ENCODE peak calls at places on chromosomes 11 and 22, in eight cellular contexts. One of them, this sample, is unnamed.

GRCh38 chr11:12502950-12503579 is 125.7 kb downstream of the PARVA start:
- DNase-seq in spleen: no peak
- DNase-seq in GM12891: no peak
- DNase-seq in Panc1: no peak
- DNase-seq in endothelial cell of umbilical vein: no peak
- DNase-seq in GM23338: no peak
- DNase-seq in stomach: no peak
- DNase-seq in SK-N-SH: no peak
- DNase-seq in this sample: no peak

GRCh38 chr11:14500181-14500651 is 605 bp upstream of the COPB1 start:
- DNase-seq in spleen: peak; percentile 82
- DNase-seq in GM12891: peak; percentile 25
- DNase-seq in Panc1: peak; percentile 41
- DNase-seq in endothelial cell of umbilical vein: peak; percentile 78
- DNase-seq in GM23338: peak; percentile 63
- DNase-seq in stomach: peak; percentile 58
- DNase-seq in SK-N-SH: peak; percentile 48
- DNase-seq in this sample: no peak

GRCh38 chr22:35131423-35132050 is 65.6 kb downstream of the ISX start:
- DNase-seq in spleen: peak; percentile 6
- DNase-seq in GM12891: no peak
- DNase-seq in Panc1: no peak
- DNase-seq in endothelial cell of umbilical vein: no peak
- DNase-seq in GM23338: no peak
- DNase-seq in stomach: no peak
- DNase-seq in SK-N-SH: no peak
- DNase-seq in this sample: no peak

GRCh38 chr22:48976556-48977535 is 850.8 kb downstream of the BRD1 start:
- DNase-seq in spleen: no peak
- DNase-seq in GM12891: no peak
- DNase-seq in Panc1: no peak
- DNase-seq in endothelial cell of umbilical vein: no peak
- DNase-seq in GM23338: no peak
- DNase-seq in stomach: no peak
- DNase-seq in SK-N-SH: no peak
- DNase-seq in this sample: no peak

GRCh38 chr11:44777537-44778199 is 50.9 kb downstream of the TSPAN18 start:
- DNase-seq in spleen: peak; percentile 31
- DNase-seq in GM12891: no peak
- DNase-seq in Panc1: no peak
- DNase-seq in endothelial cell of umbilical vein: no peak
- DNase-seq in GM23338: no peak
- DNase-seq in stomach: peak; percentile 4
- DNase-seq in SK-N-SH: no peak
- DNase-seq in this sample: no peak

GRCh38 chr22:37259540-37260029 is 15.5 kb upstream of the RAC2 start:
- DNase-seq in spleen: peak; percentile 73
- DNase-seq in GM12891: no peak
- DNase-seq in Panc1: no peak
- DNase-seq in endothelial cell of umbilical vein: peak; percentile 60
- DNase-seq in GM23338: peak; percentile 81
- DNase-seq in stomach: no peak
- DNase-seq in SK-N-SH: peak; percentile 58
- DNase-seq in this sample: peak; percentile 59

GRCh38 chr11:2462986-2463765 is 18.4 kb downstream of the KCNQ1 start:
- DNase-seq in spleen: peak; percentile 90
- DNase-seq in GM12891: no peak
- DNase-seq in Panc1: no peak
- DNase-seq in endothelial cell of umbilical vein: no peak
- DNase-seq in GM23338: no peak
- DNase-seq in stomach: peak; percentile 96
- DNase-seq in SK-N-SH: no peak
- DNase-seq in this sample: no peak

GRCh38 chr22:27113211-27114030 is 456.0 kb downstream of the MIAT start:
- DNase-seq in spleen: no peak
- DNase-seq in GM12891: no peak
- DNase-seq in Panc1: no peak
- DNase-seq in endothelial cell of umbilical vein: peak; percentile 86
- DNase-seq in GM23338: no peak
- DNase-seq in stomach: peak; percentile 52
- DNase-seq in SK-N-SH: no peak
- DNase-seq in this sample: peak; percentile 88

GRCh38 chr11:74009230-74009547 is 304 bp upstream of the UCP3 start:
- DNase-seq in spleen: no peak
- DNase-seq in GM12891: no peak
- DNase-seq in Panc1: no peak
- DNase-seq in endothelial cell of umbilical vein: no peak
- DNase-seq in GM23338: no peak
- DNase-seq in stomach: no peak
- DNase-seq in SK-N-SH: no peak
- DNase-seq in this sample: no peak

GRCh38 chr22:25478573-25478972 is 85.9 kb upstream of the GRK3 start:
- DNase-seq in spleen: no peak
- DNase-seq in GM12891: no peak
- DNase-seq in Panc1: no peak
- DNase-seq in endothelial cell of umbilical vein: no peak
- DNase-seq in GM23338: no peak
- DNase-seq in stomach: no peak
- DNase-seq in SK-N-SH: no peak
- DNase-seq in this sample: no peak

GRCh38 chr11:18056561-18057181 is 10.6 kb upstream of the TPH1 start:
- DNase-seq in spleen: no peak
- DNase-seq in GM12891: no peak
- DNase-seq in Panc1: no peak
- DNase-seq in endothelial cell of umbilical vein: no peak
- DNase-seq in GM23338: no peak
- DNase-seq in stomach: no peak
- DNase-seq in SK-N-SH: no peak
- DNase-seq in this sample: no peak

GRCh38 chr11:19985106-19985505 is 175.2 kb downstream of the DBX1 start:
- DNase-seq in spleen: no peak
- DNase-seq in GM12891: no peak
- DNase-seq in Panc1: no peak
- DNase-seq in endothelial cell of umbilical vein: no peak
- DNase-seq in GM23338: no peak
- DNase-seq in stomach: no peak
- DNase-seq in SK-N-SH: no peak
- DNase-seq in this sample: no peak

GRCh38 chr11:73949912-73950311 is 914 bp upstream of the DNAJB13 start:
- DNase-seq in spleen: no peak
- DNase-seq in GM12891: no peak
- DNase-seq in Panc1: no peak
- DNase-seq in endothelial cell of umbilical vein: no peak
- DNase-seq in GM23338: no peak
- DNase-seq in stomach: no peak
- DNase-seq in SK-N-SH: no peak
- DNase-seq in this sample: no peak

GRCh38 chr11:86804871-86805415 is 4.6 kb downstream of the PRSS23 start:
- DNase-seq in spleen: no peak
- DNase-seq in GM12891: no peak
- DNase-seq in Panc1: no peak
- DNase-seq in endothelial cell of umbilical vein: no peak
- DNase-seq in GM23338: no peak
- DNase-seq in stomach: no peak
- DNase-seq in SK-N-SH: no peak
- DNase-seq in this sample: no peak

GRCh38 chr11:117705866-117706265 is 91.2 kb downstream of the DSCAML1 start:
- DNase-seq in spleen: no peak
- DNase-seq in GM12891: no peak
- DNase-seq in Panc1: no peak
- DNase-seq in endothelial cell of umbilical vein: no peak
- DNase-seq in GM23338: no peak
- DNase-seq in stomach: no peak
- DNase-seq in SK-N-SH: no peak
- DNase-seq in this sample: no peak

GRCh38 chr11:112878228-112878627 is 83.0 kb upstream of the NCAM1 start:
- DNase-seq in spleen: no peak
- DNase-seq in GM12891: no peak
- DNase-seq in Panc1: no peak
- DNase-seq in endothelial cell of umbilical vein: no peak
- DNase-seq in GM23338: no peak
- DNase-seq in stomach: no peak
- DNase-seq in SK-N-SH: no peak
- DNase-seq in this sample: no peak

GRCh38 chr11:94129505-94130335 is 1.1 kb downstream of the PANX1 start:
- DNase-seq in spleen: no peak
- DNase-seq in GM12891: no peak
- DNase-seq in Panc1: peak; percentile 43
- DNase-seq in endothelial cell of umbilical vein: peak; percentile 28
- DNase-seq in GM23338: no peak
- DNase-seq in stomach: no peak
- DNase-seq in SK-N-SH: no peak
- DNase-seq in this sample: no peak

GRCh38 chr22:41030891-41031290 is 61.5 kb upstream of the EP300 start:
- DNase-seq in spleen: no peak
- DNase-seq in GM12891: no peak
- DNase-seq in Panc1: no peak
- DNase-seq in endothelial cell of umbilical vein: no peak
- DNase-seq in GM23338: no peak
- DNase-seq in stomach: no peak
- DNase-seq in SK-N-SH: no peak
- DNase-seq in this sample: no peak

GRCh38 chr22:24968066-24968561 is 15.6 kb downstream of the KIAA1671 start:
- DNase-seq in spleen: no peak
- DNase-seq in GM12891: no peak
- DNase-seq in Panc1: no peak
- DNase-seq in endothelial cell of umbilical vein: no peak
- DNase-seq in GM23338: peak; percentile 96
- DNase-seq in stomach: no peak
- DNase-seq in SK-N-SH: no peak
- DNase-seq in this sample: no peak

GRCh38 chr11:74443071-74443864 is 24.1 kb downstream of the KCNE3 start:
- DNase-seq in spleen: no peak
- DNase-seq in GM12891: no peak
- DNase-seq in Panc1: no peak
- DNase-seq in endothelial cell of umbilical vein: peak; percentile 70
- DNase-seq in GM23338: peak; percentile 44
- DNase-seq in stomach: peak; percentile 68
- DNase-seq in SK-N-SH: no peak
- DNase-seq in this sample: no peak

GRCh38 chr11:79039122-79039521 is 401.7 kb downstream of the TENM4 start:
- DNase-seq in spleen: no peak
- DNase-seq in GM12891: no peak
- DNase-seq in Panc1: no peak
- DNase-seq in endothelial cell of umbilical vein: no peak
- DNase-seq in GM23338: no peak
- DNase-seq in stomach: no peak
- DNase-seq in SK-N-SH: no peak
- DNase-seq in this sample: no peak

DNA sequence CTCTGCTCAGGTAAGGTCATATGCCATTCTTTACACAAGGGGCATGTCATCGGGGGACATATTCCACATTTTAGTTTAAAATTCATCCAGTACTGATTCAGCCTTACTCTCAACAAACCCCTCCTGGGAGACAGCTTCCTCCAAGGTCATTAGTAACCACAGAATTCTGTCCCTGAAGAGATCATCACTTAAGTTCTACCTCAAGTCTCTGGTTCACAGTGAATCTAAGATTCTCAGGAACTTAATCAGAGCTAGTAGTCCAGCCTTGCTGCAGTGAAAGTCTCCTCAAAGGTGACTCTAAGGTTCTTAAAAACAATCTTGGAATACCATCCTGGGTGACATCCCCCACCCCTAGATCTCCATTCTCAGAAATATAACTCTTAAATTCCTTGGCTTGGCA is 18.9 kb upstream of the GDPD4 start:
- DNase-seq in spleen: no peak
- DNase-seq in GM12891: no peak
- DNase-seq in Panc1: no peak
- DNase-seq in endothelial cell of umbilical vein: no peak
- DNase-seq in GM23338: no peak
- DNase-seq in stomach: no peak
- DNase-seq in SK-N-SH: no peak
- DNase-seq in this sample: no peak
- TF ChIP-seq POLR2AphosphoS5 in spleen: no peak
- TF ChIP-seq POLR2AphosphoS5 in GM12891: no peak
- TF ChIP-seq POLR2AphosphoS5 in Panc1: no peak
- TF ChIP-seq POLR2AphosphoS5 in endothelial cell of umbilical vein: no peak
- TF ChIP-seq POLR2AphosphoS5 in GM23338: no peak
- TF ChIP-seq POLR2AphosphoS5 in stomach: no peak
- TF ChIP-seq POLR2AphosphoS5 in SK-N-SH: no peak
- TF ChIP-seq POLR2AphosphoS5 in this sample: no peak

GRCh38 chr22:31286360-31287255 is 5.7 kb downstream of the PIK3IP1 start:
- DNase-seq in spleen: no peak
- DNase-seq in GM12891: no peak
- DNase-seq in Panc1: no peak
- DNase-seq in endothelial cell of umbilical vein: no peak
- DNase-seq in GM23338: no peak
- DNase-seq in stomach: no peak
- DNase-seq in SK-N-SH: no peak
- DNase-seq in this sample: peak; percentile 63
- TF ChIP-seq POLR2AphosphoS5 in spleen: peak; percentile 97
- TF ChIP-seq POLR2AphosphoS5 in GM12891: no peak
- TF ChIP-seq POLR2AphosphoS5 in Panc1: no peak
- TF ChIP-seq POLR2AphosphoS5 in endothelial cell of umbilical vein: no peak
- TF ChIP-seq POLR2AphosphoS5 in GM23338: no peak
- TF ChIP-seq POLR2AphosphoS5 in stomach: no peak
- TF ChIP-seq POLR2AphosphoS5 in SK-N-SH: no peak
- TF ChIP-seq POLR2AphosphoS5 in this sample: no peak

DNA sequence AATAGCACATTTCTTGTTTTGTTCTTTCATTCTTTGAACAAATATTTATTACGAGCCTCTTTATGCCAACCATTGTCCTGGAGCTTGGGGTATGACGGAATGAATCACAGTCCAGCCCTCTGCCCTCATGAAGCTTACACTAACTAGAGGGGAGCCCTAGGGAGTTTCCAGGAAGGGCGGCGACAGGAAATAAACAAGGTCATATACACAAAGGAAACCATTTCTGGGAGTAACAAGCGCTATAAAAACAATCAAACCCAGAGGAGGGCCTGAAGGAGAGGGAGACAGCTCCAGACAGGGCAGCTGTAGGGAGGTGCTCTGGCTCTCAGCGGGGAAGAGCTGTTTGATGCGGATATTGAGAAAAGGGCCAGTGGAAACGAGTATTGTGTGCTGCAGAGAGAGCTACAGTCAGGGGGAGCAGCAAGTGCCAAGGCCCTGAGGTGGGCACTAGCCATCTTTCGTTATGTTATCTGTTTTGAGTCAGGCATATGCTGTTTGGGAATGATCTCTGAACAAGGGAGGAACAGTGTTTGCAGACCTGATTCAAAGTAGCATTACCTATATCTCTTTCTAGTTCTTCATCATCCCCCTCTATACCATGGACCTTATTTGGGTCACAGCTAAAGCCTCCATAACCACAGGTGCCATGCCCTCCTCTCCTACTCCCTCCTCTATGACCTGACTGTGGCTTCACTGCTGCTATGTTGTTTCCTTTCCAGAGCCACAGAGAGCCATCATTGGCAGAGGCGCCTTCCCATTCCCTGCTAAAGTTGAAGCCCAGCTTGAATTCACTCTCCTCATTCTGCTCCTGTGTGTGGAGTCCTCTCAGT is 15.3 kb upstream of the ZBTB16 start:
- DNase-seq in spleen: no peak
- DNase-seq in GM12891: no peak
- DNase-seq in Panc1: no peak
- DNase-seq in endothelial cell of umbilical vein: peak; percentile 85
- DNase-seq in GM23338: peak; percentile 20
- DNase-seq in stomach: no peak
- DNase-seq in SK-N-SH: no peak
- DNase-seq in this sample: no peak
- TF ChIP-seq POLR2AphosphoS5 in spleen: peak; percentile 55
- TF ChIP-seq POLR2AphosphoS5 in GM12891: no peak
- TF ChIP-seq POLR2AphosphoS5 in Panc1: no peak
- TF ChIP-seq POLR2AphosphoS5 in endothelial cell of umbilical vein: peak; percentile 79
- TF ChIP-seq POLR2AphosphoS5 in GM23338: no peak
- TF ChIP-seq POLR2AphosphoS5 in stomach: no peak
- TF ChIP-seq POLR2AphosphoS5 in SK-N-SH: no peak
- TF ChIP-seq POLR2AphosphoS5 in this sample: no peak

GRCh38 chr11:68659158-68659921 is 25.0 kb upstream of the GAL start:
- DNase-seq in spleen: peak; percentile 54
- DNase-seq in GM12891: no peak
- DNase-seq in Panc1: peak; percentile 13
- DNase-seq in endothelial cell of umbilical vein: peak; percentile 91
- DNase-seq in GM23338: no peak
- DNase-seq in stomach: no peak
- DNase-seq in SK-N-SH: peak; percentile 89
- DNase-seq in this sample: no peak
- TF ChIP-seq POLR2AphosphoS5 in spleen: peak; percentile 12
- TF ChIP-seq POLR2AphosphoS5 in GM12891: no peak
- TF ChIP-seq POLR2AphosphoS5 in Panc1: no peak
- TF ChIP-seq POLR2AphosphoS5 in endothelial cell of umbilical vein: peak; percentile 69
- TF ChIP-seq POLR2AphosphoS5 in GM23338: no peak
- TF ChIP-seq POLR2AphosphoS5 in stomach: no peak
- TF ChIP-seq POLR2AphosphoS5 in SK-N-SH: peak; percentile 75
- TF ChIP-seq POLR2AphosphoS5 in this sample: no peak